ENCODE peak calls at places on chromosomes 7 and 10, in five cellular contexts. One of them, this sample, is unnamed.

GRCh38 chr10:133183646-133184378 is 23.8 kb downstream of the KNDC1 start:
- DNase-seq in heart right ventricle: no peak
- DNase-seq in suprapubic skin: no peak
- DNase-seq in IMR-90: no peak
- DNase-seq in activated CD8-positive, alpha-beta memory T cell treated with anti-CD3 and anti-CD28 coated beads, Interleukin-2, amount 50 U/mL, for 4 hours: no peak
- DNase-seq in this sample: no peak

GRCh38 chr7:25861704-25862253 is 290.2 kb upstream of the NFE2L3 start:
- DNase-seq in IMR-90: no peak
- DNase-seq in suprapubic skin: no peak
- DNase-seq in heart right ventricle: no peak
- DNase-seq in activated CD8-positive, alpha-beta memory T cell treated with anti-CD3 and anti-CD28 coated beads, Interleukin-2, amount 50 U/mL, for 4 hours: no peak
- DNase-seq in this sample: no peak

GRCh38 chr10:124185074-124185473 is 91.7 kb upstream of the CHST15 start:
- DNase-seq in heart right ventricle: no peak
- DNase-seq in suprapubic skin: no peak
- DNase-seq in activated CD8-positive, alpha-beta memory T cell treated with anti-CD3 and anti-CD28 coated beads, Interleukin-2, amount 50 U/mL, for 4 hours: no peak
- DNase-seq in IMR-90: no peak
- DNase-seq in this sample: no peak

GRCh38 chr10:67520924-67521520 is 175.0 kb downstream of the CTNNA3 start:
- DNase-seq in IMR-90: peak; percentile 72
- DNase-seq in activated CD8-positive, alpha-beta memory T cell treated with anti-CD3 and anti-CD28 coated beads, Interleukin-2, amount 50 U/mL, for 4 hours: peak; percentile 15
- DNase-seq in heart right ventricle: peak; percentile 10
- DNase-seq in suprapubic skin: no peak
- DNase-seq in this sample: no peak

GRCh38 chr10:116470768-116471415 is 43.2 kb downstream of the PNLIPRP3 start:
- DNase-seq in IMR-90: no peak
- DNase-seq in heart right ventricle: no peak
- DNase-seq in activated CD8-positive, alpha-beta memory T cell treated with anti-CD3 and anti-CD28 coated beads, Interleukin-2, amount 50 U/mL, for 4 hours: no peak
- DNase-seq in suprapubic skin: no peak
- DNase-seq in this sample: no peak

GRCh38 chr7:71733108-71733870 is 601.3 kb downstream of the GALNT17 start:
- DNase-seq in IMR-90: peak; percentile 22
- DNase-seq in suprapubic skin: peak; percentile 68
- DNase-seq in heart right ventricle: peak; percentile 63
- DNase-seq in activated CD8-positive, alpha-beta memory T cell treated with anti-CD3 and anti-CD28 coated beads, Interleukin-2, amount 50 U/mL, for 4 hours: peak; percentile 56
- DNase-seq in this sample: peak; percentile 72

GRCh38 chr10:1050555-1050954 is 1.6 kb upstream of the IDI1 start:
- DNase-seq in activated CD8-positive, alpha-beta memory T cell treated with anti-CD3 and anti-CD28 coated beads, Interleukin-2, amount 50 U/mL, for 4 hours: no peak
- DNase-seq in heart right ventricle: no peak
- DNase-seq in suprapubic skin: no peak
- DNase-seq in IMR-90: no peak
- DNase-seq in this sample: no peak

GRCh38 chr7:157851501-157852067 is 514.8 kb downstream of the DNAJB6 start:
- DNase-seq in activated CD8-positive, alpha-beta memory T cell treated with anti-CD3 and anti-CD28 coated beads, Interleukin-2, amount 50 U/mL, for 4 hours: peak; percentile 64
- DNase-seq in IMR-90: no peak
- DNase-seq in suprapubic skin: no peak
- DNase-seq in heart right ventricle: peak; percentile 35
- DNase-seq in this sample: peak; percentile 67

GRCh38 chr7:135414850-135415439 is 95.0 kb downstream of the CNOT4 start:
- DNase-seq in heart right ventricle: peak; percentile 10
- DNase-seq in activated CD8-positive, alpha-beta memory T cell treated with anti-CD3 and anti-CD28 coated beads, Interleukin-2, amount 50 U/mL, for 4 hours: peak; percentile 25
- DNase-seq in suprapubic skin: no peak
- DNase-seq in IMR-90: peak; percentile 64
- DNase-seq in this sample: no peak

GRCh38 chr7:2542924-2543871 is 12.1 kb downstream of the BRAT1 start:
- DNase-seq in IMR-90: no peak
- DNase-seq in suprapubic skin: peak; percentile 68
- DNase-seq in activated CD8-positive, alpha-beta memory T cell treated with anti-CD3 and anti-CD28 coated beads, Interleukin-2, amount 50 U/mL, for 4 hours: no peak
- DNase-seq in heart right ventricle: no peak
- DNase-seq in this sample: no peak

GRCh38 chr7:157490465-157490912 is 153.7 kb downstream of the DNAJB6 start:
- DNase-seq in activated CD8-positive, alpha-beta memory T cell treated with anti-CD3 and anti-CD28 coated beads, Interleukin-2, amount 50 U/mL, for 4 hours: no peak
- DNase-seq in heart right ventricle: no peak
- DNase-seq in suprapubic skin: no peak
- DNase-seq in IMR-90: peak; percentile 19
- DNase-seq in this sample: no peak

GRCh38 chr7:40986351-40986873 is 716.5 kb downstream of the INHBA start:
- DNase-seq in heart right ventricle: no peak
- DNase-seq in activated CD8-positive, alpha-beta memory T cell treated with anti-CD3 and anti-CD28 coated beads, Interleukin-2, amount 50 U/mL, for 4 hours: no peak
- DNase-seq in IMR-90: peak; percentile 98
- DNase-seq in suprapubic skin: no peak
- DNase-seq in this sample: no peak

GRCh38 chr7:151637781-151638261 is 118.1 kb upstream of the RHEB start:
- DNase-seq in suprapubic skin: peak; percentile 51
- DNase-seq in IMR-90: peak; percentile 52
- DNase-seq in heart right ventricle: peak; percentile 64
- DNase-seq in activated CD8-positive, alpha-beta memory T cell treated with anti-CD3 and anti-CD28 coated beads, Interleukin-2, amount 50 U/mL, for 4 hours: no peak
- DNase-seq in this sample: no peak

GRCh38 chr10:124532106-124532641 is 70.6 kb downstream of the LHPP start:
- DNase-seq in heart right ventricle: no peak
- DNase-seq in IMR-90: no peak
- DNase-seq in suprapubic skin: no peak
- DNase-seq in activated CD8-positive, alpha-beta memory T cell treated with anti-CD3 and anti-CD28 coated beads, Interleukin-2, amount 50 U/mL, for 4 hours: no peak
- DNase-seq in this sample: no peak

GRCh38 chr10:131013281-131013680 is 298.2 kb downstream of the TCERG1L start:
- DNase-seq in suprapubic skin: no peak
- DNase-seq in activated CD8-positive, alpha-beta memory T cell treated with anti-CD3 and anti-CD28 coated beads, Interleukin-2, amount 50 U/mL, for 4 hours: no peak
- DNase-seq in heart right ventricle: no peak
- DNase-seq in IMR-90: no peak
- DNase-seq in this sample: no peak

GRCh38 chr10:92691042-92691590 is 1.4 kb downstream of the HHEX start:
- DNase-seq in IMR-90: no peak
- DNase-seq in heart right ventricle: no peak
- DNase-seq in activated CD8-positive, alpha-beta memory T cell treated with anti-CD3 and anti-CD28 coated beads, Interleukin-2, amount 50 U/mL, for 4 hours: no peak
- DNase-seq in suprapubic skin: no peak
- DNase-seq in this sample: peak; percentile 32

GRCh38 chr7:85750454-85750949 is 563.6 kb upstream of the SEMA3D start:
- DNase-seq in activated CD8-positive, alpha-beta memory T cell treated with anti-CD3 and anti-CD28 coated beads, Interleukin-2, amount 50 U/mL, for 4 hours: no peak
- DNase-seq in IMR-90: peak; percentile 37
- DNase-seq in heart right ventricle: no peak
- DNase-seq in suprapubic skin: no peak
- DNase-seq in this sample: no peak

GRCh38 chr10:84329094-84329611 is 764 bp downstream of the CCSER2 start:
- DNase-seq in activated CD8-positive, alpha-beta memory T cell treated with anti-CD3 and anti-CD28 coated beads, Interleukin-2, amount 50 U/mL, for 4 hours: peak; percentile 66
- DNase-seq in heart right ventricle: peak; percentile 26
- DNase-seq in IMR-90: peak; percentile 59
- DNase-seq in suprapubic skin: no peak
- DNase-seq in this sample: no peak

GRCh38 chr7:129958643-129959479 is 6.1 kb upstream of the UBE2H start:
- DNase-seq in heart right ventricle: peak; percentile 32
- DNase-seq in IMR-90: peak; percentile 91
- DNase-seq in suprapubic skin: no peak
- DNase-seq in activated CD8-positive, alpha-beta memory T cell treated with anti-CD3 and anti-CD28 coated beads, Interleukin-2, amount 50 U/mL, for 4 hours: no peak
- DNase-seq in this sample: peak; percentile 25

GRCh38 chr7:82091126-82091682 is 321.4 kb upstream of the HGF start:
- DNase-seq in activated CD8-positive, alpha-beta memory T cell treated with anti-CD3 and anti-CD28 coated beads, Interleukin-2, amount 50 U/mL, for 4 hours: no peak
- DNase-seq in heart right ventricle: no peak
- DNase-seq in IMR-90: no peak
- DNase-seq in suprapubic skin: no peak
- DNase-seq in this sample: no peak

GRCh38 chr7:37362802-37363201 is 85.9 kb downstream of the ELMO1 start:
- DNase-seq in activated CD8-positive, alpha-beta memory T cell treated with anti-CD3 and anti-CD28 coated beads, Interleukin-2, amount 50 U/mL, for 4 hours: no peak
- DNase-seq in IMR-90: no peak
- DNase-seq in suprapubic skin: no peak
- DNase-seq in heart right ventricle: no peak
- DNase-seq in this sample: no peak

GRCh38 chr10:121899727-121900126 is 28.1 kb downstream of the ATE1 start:
- DNase-seq in IMR-90: no peak
- DNase-seq in heart right ventricle: no peak
- DNase-seq in activated CD8-positive, alpha-beta memory T cell treated with anti-CD3 and anti-CD28 coated beads, Interleukin-2, amount 50 U/mL, for 4 hours: no peak
- DNase-seq in suprapubic skin: no peak
- DNase-seq in this sample: no peak

GRCh38 chr10:21532694-21533576 is 1.1 kb upstream of the MLLT10 start:
- DNase-seq in IMR-90: no peak
- DNase-seq in activated CD8-positive, alpha-beta memory T cell treated with anti-CD3 and anti-CD28 coated beads, Interleukin-2, amount 50 U/mL, for 4 hours: no peak
- DNase-seq in heart right ventricle: no peak
- DNase-seq in suprapubic skin: no peak
- DNase-seq in this sample: no peak

GRCh38 chr7:49486974-49487919 is 286.2 kb upstream of the VWC2 start:
- DNase-seq in IMR-90: no peak
- DNase-seq in suprapubic skin: no peak
- DNase-seq in heart right ventricle: no peak
- DNase-seq in activated CD8-positive, alpha-beta memory T cell treated with anti-CD3 and anti-CD28 coated beads, Interleukin-2, amount 50 U/mL, for 4 hours: no peak
- DNase-seq in this sample: no peak

GRCh38 chr7:136303162-136303561 is 326.0 kb upstream of the MTPN start:
- DNase-seq in suprapubic skin: no peak
- DNase-seq in heart right ventricle: no peak
- DNase-seq in activated CD8-positive, alpha-beta memory T cell treated with anti-CD3 and anti-CD28 coated beads, Interleukin-2, amount 50 U/mL, for 4 hours: no peak
- DNase-seq in IMR-90: no peak
- DNase-seq in this sample: no peak

GRCh38 chr10:102814456-102814871 is 22.7 kb downstream of the CYP17A1 start:
- DNase-seq in heart right ventricle: peak; percentile 79
- DNase-seq in suprapubic skin: no peak
- DNase-seq in activated CD8-positive, alpha-beta memory T cell treated with anti-CD3 and anti-CD28 coated beads, Interleukin-2, amount 50 U/mL, for 4 hours: no peak
- DNase-seq in IMR-90: peak; percentile 40
- DNase-seq in this sample: peak; percentile 70

GRCh38 chr7:83413831-83414230 is 235.1 kb downstream of the SEMA3E start:
- DNase-seq in activated CD8-positive, alpha-beta memory T cell treated with anti-CD3 and anti-CD28 coated beads, Interleukin-2, amount 50 U/mL, for 4 hours: no peak
- DNase-seq in suprapubic skin: no peak
- DNase-seq in heart right ventricle: no peak
- DNase-seq in IMR-90: no peak
- DNase-seq in this sample: no peak

GRCh38 chr10:74753295-74754211 is 72.8 kb upstream of the KAT6B start:
- DNase-seq in suprapubic skin: peak; percentile 64
- DNase-seq in IMR-90: peak; percentile 20
- DNase-seq in heart right ventricle: no peak
- DNase-seq in activated CD8-positive, alpha-beta memory T cell treated with anti-CD3 and anti-CD28 coated beads, Interleukin-2, amount 50 U/mL, for 4 hours: no peak
- DNase-seq in this sample: no peak

GRCh38 chr7:1232103-1232466 is 587 bp upstream of the UNCX start:
- DNase-seq in activated CD8-positive, alpha-beta memory T cell treated with anti-CD3 and anti-CD28 coated beads, Interleukin-2, amount 50 U/mL, for 4 hours: no peak
- DNase-seq in suprapubic skin: no peak
- DNase-seq in IMR-90: no peak
- DNase-seq in heart right ventricle: no peak
- DNase-seq in this sample: no peak

This sample was measured in left ventricle myocardium inferior.